ENCODE peak calls at places on chromosomes 16 and 17, in six cellular contexts. P, N, H, B, G and J are unnamed samples.

GRCh38 chr16:11047939-11048500 is 103.7 kb downstream of the CLEC16A start:
- DNase-seq in P (no peak), N (no peak), H (no peak), B (no peak), G (no peak), J (no peak)

GRCh38 chr16:67677712-67678111 is 11.1 kb downstream of the C16orf86 start:
- DNase-seq in P (no peak), N (no peak), H (no peak), B (no peak), G (no peak), J (no peak)

GRCh38 chr17:44314524-44314868 is 6.1 kb downstream of the RUNDC3A start:
- DNase-seq in P (no peak), N (no peak), H (no peak), B (no peak), G (no peak), J (no peak)

GRCh38 chr17:2150871-2151270 is 96.0 kb downstream of the HIC1 start:
- DNase-seq in P (no peak), N (no peak), H (no peak), B (no peak), G (no peak), J (no peak)

GRCh38 chr17:81292450-81292849 is 2.7 kb downstream of the SLC38A10 start:
- DNase-seq in P (no peak), N (no peak), H (no peak), B (no peak), G (no peak), J (no peak)

GRCh38 chr17:67573987-67574657 is 143.6 kb upstream of the NOL11 start:
- DNase-seq in P (no peak), N (no peak), H (no peak), B (no peak), G (no peak), J (no peak)

GRCh38 chr17:10881959-10882358 is 44.1 kb upstream of the PIRT start:
- DNase-seq in P (no peak), N (no peak), H (no peak), B (no peak), G (no peak), J (no peak)

GRCh38 chr16:81198635-81199034 is 39.9 kb upstream of the BCO1 start:
- DNase-seq in P (no peak), N (no peak), H (no peak), B (no peak), G (no peak), J (no peak)

GRCh38 chr16:52265446-52265861 is 281.5 kb downstream of the TOX3 start:
- DNase-seq in P (no peak), N (no peak), H (peak; percentile 21), B (no peak), G (no peak), J (no peak)

GRCh38 chr17:45942284-45942683 is 47.9 kb downstream of the MAPT start:
- DNase-seq in P (no peak), N (peak; percentile 67), H (peak; percentile 32), B (peak; percentile 66), G (no peak), J (no peak)

GRCh38 chr16:50548659-50549560 is 714 bp downstream of the NKD1 start:
- DNase-seq in P (peak; percentile 20), N (no peak), H (peak; percentile 10), B (no peak), G (no peak), J (no peak)

GRCh38 chr17:81566461-81567126 is 14.4 kb upstream of the FAAP100 start:
- DNase-seq in P (peak; percentile 95), N (peak; percentile 45), H (no peak), B (peak; percentile 86), G (peak; percentile 81), J (peak; percentile 48)

GRCh38 chr16:72112906-72113615 is 19.4 kb downstream of the DHX38 start:
- DNase-seq in P (no peak), N (no peak), H (no peak), B (no peak), G (peak; percentile 13), J (no peak)

GRCh38 chr17:6669479-6670212 is 18.1 kb downstream of the C17orf100 start:
- DNase-seq in P (no peak), N (no peak), H (no peak), B (no peak), G (peak; percentile 93), J (peak; percentile 96)

DNA sequence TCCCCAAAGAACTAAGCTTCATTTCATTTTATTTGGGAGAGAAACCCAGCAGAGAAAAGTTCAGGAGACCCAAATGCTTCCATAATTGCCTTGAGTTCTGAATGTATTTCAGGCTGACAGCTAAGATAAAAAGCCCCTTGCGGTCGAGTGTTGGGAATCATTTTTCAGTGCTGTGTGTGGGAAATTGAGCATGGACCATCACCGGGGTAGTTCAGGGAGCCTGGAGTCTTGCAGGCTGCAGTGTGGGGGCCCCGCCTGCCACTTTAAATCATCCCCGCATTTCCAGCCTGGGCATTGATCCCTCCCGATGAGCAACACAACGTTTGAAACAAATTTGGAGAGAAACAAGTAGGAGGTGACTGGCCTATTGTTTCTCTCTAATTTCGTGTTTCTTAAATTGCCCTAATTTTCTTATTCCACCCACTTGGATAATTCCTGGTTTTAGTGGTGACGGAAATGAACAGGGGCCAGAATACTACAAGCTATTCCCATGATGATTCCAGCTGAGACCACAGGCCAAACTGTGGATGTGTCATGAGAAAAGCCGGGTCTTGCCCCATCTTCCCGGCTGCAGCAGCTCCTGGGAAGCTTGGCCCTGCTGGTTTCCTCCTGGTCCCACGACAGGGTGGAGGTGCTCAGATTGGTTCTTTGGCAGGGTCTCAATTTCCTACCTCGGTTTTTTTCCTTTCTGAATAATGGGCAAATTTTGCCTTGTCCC is 75.1 kb downstream of the FOXL1 start:
- DNase-seq in P (no peak), N (no peak), H (no peak), B (no peak), G (no peak), J (no peak)
- H3K27ac ChIP-seq in P (no peak overlapping the region), N (no peak overlapping the region), H (no peak overlapping the region), B (no peak overlapping the region), G (no peak overlapping the region), J (no peak overlapping the region)

GRCh38 chr17:19243838-19244237 is 6.7 kb downstream of the EPN2 start:
- DNase-seq in P (no peak), N (no peak), H (no peak), B (no peak), G (no peak), J (no peak)

GRCh38 chr17:19242926-19243325 is 5.8 kb downstream of the EPN2 start:
- DNase-seq in P (no peak), N (no peak), H (no peak), B (no peak), G (no peak), J (no peak)

GRCh38 chr17:19244796-19245195 is 7.6 kb downstream of the EPN2 start:
- DNase-seq in P (no peak), N (no peak), H (no peak), B (no peak), G (no peak), J (no peak)

GRCh38 chr17:19242323-19242722 is 5.2 kb downstream of the EPN2 start:
- DNase-seq in P (no peak), N (no peak), H (no peak), B (no peak), G (peak; percentile 42), J (peak; percentile 26)

GRCh38 chr17:19244357-19244756 is 7.2 kb downstream of the EPN2 start:
- DNase-seq in P (no peak), N (no peak), H (no peak), B (no peak), G (no peak), J (no peak)
- H3K27ac ChIP-seq in P (no peak overlapping the region), N (peak overlapping the region; percentile 7), H (no peak overlapping the region), B (no peak overlapping the region), G (no peak overlapping the region), J (no peak overlapping the region)

GRCh38 chr17:57808882-57809281 is 41.0 kb downstream of the MRPS23 start:
- DNase-seq in P (peak; percentile 54), N (no peak), H (no peak), B (no peak), G (no peak), J (no peak)

GRCh38 chr17:57806083-57806830 is 43.6 kb downstream of the MRPS23 start:
- DNase-seq in P (no peak), N (no peak), H (no peak), B (no peak), G (no peak), J (no peak)

GRCh38 chr17:57811633-57812280 is 38.1 kb downstream of the MRPS23 start:
- DNase-seq in P (no peak), N (no peak), H (no peak), B (no peak), G (no peak), J (no peak)

GRCh38 chr17:57809879-57810278 is 40.0 kb downstream of the MRPS23 start:
- DNase-seq in P (no peak), N (no peak), H (no peak), B (no peak), G (no peak), J (no peak)

GRCh38 chr17:57810740-57811632 is 38.9 kb downstream of the MRPS23 start:
- DNase-seq in P (peak; percentile 98), N (peak; percentile 23), H (no peak), B (peak; percentile 56), G (no peak), J (no peak)
- H3K27ac ChIP-seq in P (peak overlapping the region; percentile 45), N (peak overlapping the region; percentile 76), H (no peak overlapping the region), B (no peak overlapping the region), G (no peak overlapping the region), J (no peak overlapping the region)

GRCh38 chr16:2190659-2191445 is 5.6 kb downstream of the CASKIN1 start:
- DNase-seq in P (no peak), N (no peak), H (no peak), B (no peak), G (no peak), J (no peak)
- H3K27ac ChIP-seq in P (no peak overlapping the region), N (no peak overlapping the region), H (no peak overlapping the region), B (no peak overlapping the region), G (peak overlapping the region; percentile 14), J (no peak overlapping the region)

DNA sequence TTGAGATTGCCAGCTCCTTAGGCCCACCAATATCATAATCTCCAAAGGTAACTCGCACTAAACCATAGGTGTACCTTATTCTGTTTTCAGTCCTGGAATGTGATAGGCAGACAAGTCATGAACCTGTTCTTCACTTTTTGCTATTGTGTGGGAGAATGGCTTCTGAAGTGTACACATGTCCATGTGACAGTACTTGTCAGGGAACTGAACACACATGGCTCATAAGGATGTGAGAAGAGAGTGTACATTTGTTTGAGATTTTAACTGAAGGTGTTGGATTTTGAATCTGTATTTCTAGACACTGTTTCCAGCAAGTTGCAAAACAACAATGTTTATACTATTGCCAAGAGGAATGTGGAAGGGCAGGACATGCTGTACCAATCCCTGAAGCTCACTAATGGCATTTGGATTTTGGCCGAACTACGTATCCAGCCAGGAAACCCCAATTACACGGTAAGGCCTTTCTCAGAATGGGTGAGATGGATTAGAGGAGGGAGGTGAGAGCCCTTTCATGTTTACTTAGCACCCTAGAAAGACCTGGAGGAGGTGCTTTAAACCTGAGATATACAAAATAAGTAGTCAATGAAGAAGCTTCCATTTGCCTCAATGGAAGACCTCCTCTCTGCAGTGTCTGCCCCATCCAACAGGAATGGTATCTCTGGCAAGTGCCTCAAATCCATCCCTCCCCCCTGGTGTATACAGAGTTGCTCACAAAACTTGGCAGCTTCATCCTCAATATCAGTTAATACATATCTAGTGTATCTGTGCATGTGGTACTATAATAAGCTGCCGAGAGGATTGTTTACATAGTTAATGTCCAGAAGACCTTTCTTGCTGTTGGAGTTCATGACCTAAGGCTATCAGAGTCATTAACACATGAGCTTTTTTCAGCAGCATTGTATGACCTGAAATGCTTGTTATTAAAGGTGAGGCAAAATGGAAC is 14.3 kb upstream of the RASL10B start:
- DNase-seq in P (no peak), N (peak; percentile 54), H (no peak), B (no peak), G (no peak), J (no peak)
- H3K27ac ChIP-seq in P (no peak overlapping the region), N (peak overlapping the region; percentile 80), H (no peak overlapping the region), B (peak overlapping the region; percentile 43), G (no peak overlapping the region), J (no peak overlapping the region)